ENCODE peak calls at places on chromosomes 4 and X, in seven cellular contexts. N, S, H, X, F, V and B are unnamed samples.

GRCh38 chr4:84573738-84574720 is 8.9 kb upstream of the CDS1 start:
- DNase-seq in N (no peak), S (no peak), H (no peak), X (no peak), F (no peak), V (no peak), B (peak; percentile 13)

GRCh38 chrX:129875669-129876068 is 30.3 kb upstream of the UTP14A start:
- DNase-seq in N (no peak), S (no peak), H (no peak), X (peak; percentile 88), F (peak; percentile 69), V (peak; percentile 78), B (peak; percentile 88)

GRCh38 chr4:83599183-83599582 is 63.3 kb downstream of the GPAT3 start:
- DNase-seq in N (no peak), S (peak; percentile 41), H (no peak), X (peak; percentile 3), F (peak; percentile 58), V (no peak), B (peak; percentile 18)

GRCh38 chrX:107675823-107676555 is 47.7 kb downstream of the PRPS1 start:
- DNase-seq in N (no peak), S (no peak), H (no peak), X (peak; percentile 50), F (peak; percentile 80), V (no peak), B (peak; percentile 70)

GRCh38 chrX:124263743-124264142 is 68.7 kb upstream of the TEX13D start:
- DNase-seq in N (no peak), S (no peak), H (peak; percentile 10), X (no peak), F (no peak), V (no peak), B (no peak)

GRCh38 chr4:143344011-143344410 is 7.3 kb downstream of the GAB1 start:
- DNase-seq in N (no peak), S (no peak), H (no peak), X (no peak), F (peak; percentile 24), V (no peak), B (no peak)

GRCh38 chr4:157818946-157819692 is 353.7 kb downstream of the GASK1B start:
- DNase-seq in N (no peak), S (no peak), H (no peak), X (no peak), F (no peak), V (no peak), B (no peak)

GRCh38 chr4:168335621-168336020 is 17.1 kb upstream of the DDX60 start:
- DNase-seq in N (no peak), S (no peak), H (no peak), X (peak; percentile 12), F (no peak), V (no peak), B (no peak)

GRCh38 chrX:137549846-137550534 is 15.9 kb upstream of the ZIC3 start:
- DNase-seq in N (no peak), S (no peak), H (no peak), X (no peak), F (no peak), V (no peak), B (no peak)

GRCh38 chrX:136211766-136212556 is 39.2 kb downstream of the MAP7D3 start:
- DNase-seq in N (no peak), S (no peak), H (no peak), X (no peak), F (no peak), V (no peak), B (no peak)

GRCh38 chr4:167629272-167629671 is 395.0 kb upstream of the SPOCK3 start:
- DNase-seq in N (no peak), S (no peak), H (no peak), X (no peak), F (no peak), V (no peak), B (no peak)

GRCh38 chrX:68940601-68941000 is 111.8 kb downstream of the EFNB1 start:
- DNase-seq in N (no peak), S (no peak), H (no peak), X (no peak), F (no peak), V (no peak), B (no peak)

GRCh38 chr4:86223472-86223871 is 136.4 kb downstream of the MAPK10 start:
- DNase-seq in N (peak; percentile 2), S (no peak), H (no peak), X (peak; percentile 47), F (peak; percentile 67), V (peak; percentile 43), B (no peak)

GRCh38 chr4:3341760-3342159 is 48.9 kb downstream of the RGS12 start:
- DNase-seq in N (no peak), S (no peak), H (no peak), X (no peak), F (no peak), V (no peak), B (no peak)

GRCh38 chr4:186761281-186761897 is 37.7 kb upstream of the FAT1 start:
- DNase-seq in N (no peak), S (no peak), H (no peak), X (no peak), F (no peak), V (no peak), B (no peak)

GRCh38 chr4:79863333-79863732 is 209.7 kb downstream of the ANTXR2 start:
- DNase-seq in N (no peak), S (no peak), H (no peak), X (no peak), F (no peak), V (no peak), B (no peak)

GRCh38 chrX:71181558-71181909 is 36.9 kb downstream of the NLGN3 start:
- DNase-seq in N (no peak), S (no peak), H (peak; percentile 78), X (no peak), F (no peak), V (no peak), B (no peak)

GRCh38 chrX:132489256-132490085 is 633 bp upstream of the MBNL3 start:
- DNase-seq in N (peak; percentile 58), S (peak; percentile 39), H (peak; percentile 11), X (no peak), F (peak; percentile 70), V (peak; percentile 60), B (peak; percentile 57)